ENCODE peak calls at places on chromosomes 5 and 9, in four cellular contexts. U, G, O and C are unnamed samples.

GRCh38 chr5:72480836-72481235 is 26.4 kb downstream of the ZNF366 start:
- DNase-seq in U (no peak), G (no peak), O (no peak), C (no peak)

GRCh38 chr5:17203329-17204132 is 13.9 kb upstream of the BASP1 start:
- DNase-seq in U (peak; percentile 70), G (peak; percentile 97), O (peak; percentile 60), C (peak; percentile 56)

GRCh38 chr5:171816666-171817065 is 31.0 kb downstream of the SMIM23 start:
- DNase-seq in U (no peak), G (no peak), O (no peak), C (no peak)

GRCh38 chr5:128253224-128253623 is 169.7 kb downstream of the SLC12A2 start:
- DNase-seq in U (no peak), G (no peak), O (no peak), C (no peak)

GRCh38 chr9:69936427-69936826 is 107.2 kb upstream of the MAMDC2 start:
- DNase-seq in U (peak; percentile 74), G (peak; percentile 75), O (peak; percentile 71), C (peak; percentile 60)

GRCh38 chr5:94778299-94778698 is 159.8 kb downstream of the SLF1 start:
- DNase-seq in U (no peak), G (no peak), O (no peak), C (no peak)

GRCh38 chr5:93580387-93581100 is 475 bp downstream of the NR2F1-AS1 start:
- DNase-seq in U (peak; percentile 47), G (no peak), O (peak; percentile 66), C (no peak)

GRCh38 chr5:148125641-148126040 is 42.7 kb upstream of the SPINK14 start:
- DNase-seq in U (peak; percentile 12), G (peak; percentile 60), O (peak; percentile 11), C (no peak)

GRCh38 chr5:139181835-139182452 is 16.2 kb downstream of the SIL1 start:
- DNase-seq in U (peak; percentile 83), G (peak; percentile 16), O (peak; percentile 67), C (peak; percentile 61)

GRCh38 chr5:72510610-72511121 is 3.5 kb upstream of the ZNF366 start:
- DNase-seq in U (no peak), G (peak; percentile 48), O (peak; percentile 92), C (peak; percentile 88)

GRCh38 chr9:10396641-10397040 is 216.2 kb downstream of the PTPRD start:
- DNase-seq in U (no peak), G (no peak), O (no peak), C (no peak)

GRCh38 chr9:97873410-97873809 is 20.4 kb downstream of the FOXE1 start:
- DNase-seq in U (no peak), G (no peak), O (no peak), C (no peak)

GRCh38 chr9:99018653-99019052 is 74.9 kb downstream of the COL15A1 start:
- DNase-seq in U (no peak), G (no peak), O (no peak), C (no peak)

GRCh38 chr5:137573376-137573775 is 74.2 kb upstream of the SPOCK1 start:
- DNase-seq in U (no peak), G (peak; percentile 2), O (peak; percentile 14), C (no peak)

GRCh38 chr5:37859805-37860204 is 20.0 kb upstream of the GDNF start:
- DNase-seq in U (no peak), G (no peak), O (no peak), C (no peak)

DNA sequence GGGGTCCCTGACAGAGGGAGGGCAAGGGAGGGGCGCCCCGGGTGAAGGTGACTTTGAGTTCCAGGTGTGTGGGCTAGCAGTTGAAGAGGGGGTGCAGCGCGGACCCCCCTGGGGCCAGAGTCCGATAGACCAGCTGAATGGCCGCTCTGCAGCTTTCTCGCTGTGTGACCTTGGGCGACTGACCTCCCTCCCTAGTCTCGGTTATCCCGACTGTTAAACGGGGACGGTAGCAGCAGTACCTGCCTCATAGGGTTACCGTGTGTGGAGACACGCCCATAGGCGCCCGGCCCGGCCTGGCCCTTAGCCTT is 31.3 kb downstream of the PRRX2 start:
- DNase-seq in U (no peak), G (no peak), O (no peak), C (no peak)
- TF ChIP-seq EZH2 in U (peak; percentile 28), G (no peak), O (no peak), C (no peak)

DNA sequence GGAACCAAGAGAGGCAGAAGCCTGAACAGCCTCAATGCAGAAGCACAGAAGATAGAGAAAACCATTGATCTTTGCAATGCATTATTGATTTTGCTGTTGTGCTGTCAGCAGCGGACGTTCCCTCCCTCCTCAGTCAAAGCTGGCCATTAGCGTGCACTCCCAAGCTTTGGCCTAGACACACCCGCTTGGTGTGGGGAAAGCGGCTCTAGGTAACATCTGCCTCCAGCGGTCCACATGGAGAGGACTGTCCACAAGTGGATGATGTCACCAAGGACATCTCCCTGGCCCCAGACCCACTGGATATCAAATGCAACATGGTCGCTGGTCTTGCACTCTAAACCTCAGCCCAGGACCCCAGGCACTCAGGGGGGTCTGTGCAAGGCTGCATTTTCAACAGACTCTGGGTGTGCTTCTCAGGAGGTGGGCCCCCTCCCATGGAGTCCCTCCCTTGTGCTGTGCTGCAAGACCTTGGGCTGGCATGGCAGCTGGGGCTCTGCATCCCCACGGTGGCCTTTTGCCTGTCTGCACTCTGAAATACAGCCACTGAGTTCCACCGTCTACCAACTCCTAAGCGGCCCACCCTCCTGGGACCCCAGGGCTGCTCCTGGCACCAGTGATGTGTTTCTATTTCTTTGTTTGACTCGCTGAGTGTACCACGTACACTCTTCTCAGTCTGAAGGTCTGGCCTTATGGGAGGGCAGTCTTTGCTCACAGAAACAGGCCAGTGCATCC is 1.9 kb downstream of the SEMA4D start:
- DNase-seq in U (no peak), G (no peak), O (no peak), C (no peak)
- H3K9ac ChIP-seq in U (no peak overlapping the region), G (no peak overlapping the region), O (no peak overlapping the region), C (no peak overlapping the region)

DNA sequence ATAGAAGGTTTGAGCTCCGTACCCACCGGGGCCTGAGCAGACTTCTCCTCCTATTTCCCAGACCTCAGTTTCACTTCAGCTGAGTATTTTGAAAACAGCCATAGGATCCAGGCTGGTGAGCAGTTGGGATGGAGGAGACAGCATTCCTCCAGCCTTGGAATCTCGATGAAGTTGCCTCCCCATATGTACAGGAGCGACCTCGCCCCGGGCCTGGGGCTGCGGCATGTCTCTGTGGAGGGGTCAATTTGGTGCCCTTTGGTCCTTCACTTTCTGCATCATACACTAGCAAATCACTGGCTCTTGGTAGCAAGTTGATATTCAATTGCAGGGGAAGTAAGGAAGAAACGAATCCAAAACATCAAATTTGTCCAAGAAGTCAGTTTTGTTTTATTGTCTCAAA is 402.0 kb upstream of the IRX4 start:
- DNase-seq in U (no peak), G (no peak), O (no peak), C (no peak)
- H3K9me3 ChIP-seq in U (peaks cover 31% of the 10 kb centered on the region), G (no peaks in the 10 kb centered on the region), O (no peaks in the 10 kb centered on the region), C (peaks cover 10% of the 10 kb centered on the region)

GRCh38 chr9:14315754-14316573 is 2.0 kb upstream of the NFIB start:
- DNase-seq in U (no peak), G (peak; percentile 40), O (peak; percentile 61), C (no peak)
- TF ChIP-seq EZH2 in U (no peak), G (no peak), O (no peak), C (peak; percentile 46)

DNA sequence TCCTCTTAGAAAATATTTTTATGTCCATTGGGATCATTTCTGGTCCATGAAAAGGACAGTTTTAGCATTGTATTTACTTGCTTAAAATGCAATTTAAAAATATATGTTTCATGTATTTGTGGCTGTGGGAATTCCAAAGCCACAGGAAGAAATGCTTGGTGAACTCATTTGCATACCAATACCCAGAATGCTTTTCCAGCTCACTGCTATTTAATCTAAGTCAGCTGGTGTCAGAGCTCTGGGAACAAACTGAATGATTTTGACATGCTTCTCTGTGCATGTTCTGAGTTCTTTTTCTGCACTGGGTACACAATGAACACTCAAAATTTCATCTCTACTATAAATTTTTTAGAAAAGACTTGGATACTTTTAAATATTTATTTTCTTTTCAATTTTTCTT is 482.8 kb upstream of the ARRDC3 start:
- DNase-seq in U (no peak), G (no peak), O (peak; percentile 19), C (no peak)
- H3K9ac ChIP-seq in U (no peak overlapping the region), G (no peak overlapping the region), O (no peak overlapping the region), C (no peak overlapping the region)

DNA sequence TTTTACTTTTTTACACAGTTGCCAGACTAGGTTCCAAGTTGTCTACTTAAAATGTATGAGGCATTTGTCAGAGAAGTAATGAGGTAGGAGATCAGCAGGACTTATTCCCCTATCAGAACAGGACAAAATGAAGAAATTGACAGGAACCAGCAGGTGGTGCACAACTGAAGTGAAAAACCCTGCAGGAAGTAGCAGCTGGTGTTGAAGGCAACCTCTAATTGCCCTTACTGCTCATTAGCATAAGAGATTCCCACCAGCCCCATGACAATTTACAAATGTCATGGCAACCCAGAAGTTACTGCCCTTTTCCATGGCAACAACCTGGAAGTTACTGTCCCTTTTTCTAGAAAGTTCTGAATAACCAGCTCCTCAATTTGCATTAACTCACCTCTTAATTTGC is 5.4 kb downstream of the PCDHB15 start:
- DNase-seq in U (no peak), G (no peak), O (no peak), C (no peak)
- H3K9me3 ChIP-seq in U (peaks cover 35% of the 10 kb centered on the region), G (peaks cover 15% of the 10 kb centered on the region), O (no peaks in the 10 kb centered on the region), C (peaks cover 19% of the 10 kb centered on the region)